ENCODE peak calls at places on chromosomes 11 and 22, in eight cellular contexts. I, P, S, F, H, J, E and Z are unnamed samples.

GRCh38 chr11:129302386-129303101 is 73.1 kb upstream of the BARX2 start:
- DNase-seq in H (no peak), S (no peak), P (no peak), J (no peak), I (no peak), F (no peak), E (no peak), Z (no peak)

GRCh38 chr22:30675436-30675835 is 7.8 kb upstream of the DUSP18 start:
- DNase-seq in H (no peak), P (no peak), I (no peak), S (no peak), F (no peak), J (no peak), E (no peak), Z (no peak)

GRCh38 chr22:30863161-30863833 is 105.3 kb downstream of the MORC2 start:
- DNase-seq in F (no peak), P (no peak), H (peak; percentile 23), I (peak; percentile 50), S (peak; percentile 69), J (peak; percentile 17), E (no peak), Z (peak; percentile 44)

GRCh38 chr22:42697542-42698013 is 23.1 kb downstream of the A4GALT start:
- DNase-seq in I (peak; percentile 84), P (no peak), S (peak; percentile 79), H (peak; percentile 77), E (peak; percentile 74), J (peak; percentile 93), F (peak; percentile 97), Z (peak; percentile 85)

GRCh38 chr11:70016666-70017347 is 61.3 kb upstream of the ANO1 start:
- DNase-seq in S (no peak), F (no peak), E (peak; percentile 60), P (no peak), H (peak; percentile 90), J (no peak), I (peak; percentile 94), Z (no peak)

GRCh38 chr11:33116535-33116934 is 44.7 kb downstream of the CSTF3 start:
- DNase-seq in F (no peak), H (peak; percentile 37), S (peak; percentile 18), I (peak; percentile 41), J (no peak), E (peak; percentile 15), P (no peak), Z (no peak)

GRCh38 chr22:39634530-39635399 is 64.2 kb downstream of the CACNA1I start:
- DNase-seq in S (peak; percentile 72), H (peak; percentile 83), I (peak; percentile 88), F (no peak), P (no peak), J (no peak), E (peak; percentile 71), Z (no peak)

GRCh38 chr22:45317551-45318167 is 7.9 kb downstream of the FAM118A start:
- DNase-seq in I (peak; percentile 68), H (peak; percentile 53), S (peak; percentile 36), J (peak; percentile 69), F (peak; percentile 74), E (peak; percentile 62), P (no peak), Z (peak; percentile 96)

GRCh38 chr11:69721745-69722144 is 17.9 kb upstream of the FGF19 start:
- DNase-seq in I (no peak), P (no peak), H (no peak), J (no peak), E (no peak), F (no peak), S (no peak), Z (no peak)

GRCh38 chr11:111905391-111905790 is 6.2 kb downstream of the CRYAB start:
- DNase-seq in S (no peak), I (no peak), H (no peak), J (peak; percentile 40), E (no peak), P (no peak), F (no peak), Z (no peak)

GRCh38 chr22:30249049-30250038 is 2.8 kb upstream of the LIF start:
- DNase-seq in I (no peak), H (no peak), J (peak; percentile 65), E (no peak), P (no peak), S (peak; percentile 67), F (peak; percentile 74), Z (peak; percentile 49)

GRCh38 chr11:67626970-67627369 is 2.8 kb downstream of the NUDT8 start:
- DNase-seq in E (no peak), J (no peak), P (no peak), I (no peak), S (no peak), F (peak; percentile 37), H (no peak), Z (no peak)

GRCh38 chr11:126166413-126166812 is 45.0 kb downstream of the RPUSD4 start:
- DNase-seq in F (no peak), J (no peak), P (no peak), E (no peak), S (no peak), I (no peak), H (no peak), Z (no peak)

GRCh38 chr11:57213282-57214086 is 23.6 kb downstream of the APLNR start:
- DNase-seq in H (peak; percentile 56), P (no peak), I (peak; percentile 70), S (peak; percentile 40), J (no peak), F (no peak), E (no peak), Z (no peak)

GRCh38 chr11:19187101-19187500 is 14.7 kb downstream of the CSRP3 start:
- DNase-seq in F (no peak), P (no peak), J (no peak), E (no peak), H (peak; percentile 30), I (peak; percentile 41), S (no peak), Z (no peak)

GRCh38 chr22:30309981-30310672 is 16.6 kb downstream of the TBC1D10A start:
- DNase-seq in E (no peak), I (peak; percentile 65), P (peak; percentile 69), F (no peak), S (peak; percentile 68), J (no peak), H (peak; percentile 57), Z (peak; percentile 80)

DNA sequence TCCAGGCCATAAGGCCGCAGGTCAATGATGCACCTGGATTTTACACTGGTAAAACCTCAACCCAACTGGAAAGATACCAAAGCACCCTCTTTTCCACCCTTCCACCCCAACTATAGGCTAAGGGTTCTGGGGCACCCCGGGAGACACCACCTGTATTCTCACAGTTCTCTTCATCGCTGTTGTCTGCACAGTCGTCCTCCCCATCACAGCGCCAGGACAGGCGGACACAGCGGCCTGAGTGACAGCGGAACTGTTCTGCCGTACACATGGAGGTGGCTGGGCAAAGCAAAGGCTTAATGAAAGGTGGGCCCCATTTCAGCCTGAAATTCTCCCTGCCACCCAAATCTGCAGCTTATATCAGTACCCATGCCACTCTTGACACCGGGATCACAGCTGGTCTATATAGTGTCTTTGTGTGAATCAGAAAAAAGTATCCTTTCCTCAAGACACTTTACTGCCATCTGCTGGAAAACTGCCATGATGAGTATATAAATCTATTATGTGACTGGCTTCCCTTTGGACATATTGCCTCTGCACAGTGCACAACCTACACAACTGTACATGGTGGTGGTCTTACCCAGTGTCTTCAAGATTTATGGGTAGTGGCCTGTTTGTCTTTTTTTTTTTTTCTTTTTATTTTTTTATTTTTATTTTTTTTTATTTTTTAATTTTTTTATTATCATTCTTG is 21.5 kb downstream of the LRP4 start:
- DNase-seq in S (peak; percentile 74), P (no peak), J (no peak), F (no peak), E (no peak), H (no peak), I (peak; percentile 41), Z (no peak)
- TF ChIP-seq CTCF in S (peak; percentile 43), P (peak; percentile 12), J (no peak), F (no peak), E (no peak), H (peak; percentile 42), I (peak; percentile 6), Z (no peak)

GRCh38 chr11:119918356-119918755 is 189.4 kb upstream of the NECTIN1 start:
- DNase-seq in P (no peak), H (no peak), F (no peak), E (no peak), I (no peak), J (no peak), S (no peak), Z (no peak)

GRCh38 chr11:119919656-119920055 is 190.7 kb upstream of the NECTIN1 start:
- DNase-seq in E (no peak), H (no peak), I (no peak), S (no peak), P (no peak), F (no peak), J (no peak), Z (no peak)

GRCh38 chr11:119916568-119916967 is 187.6 kb upstream of the NECTIN1 start:
- DNase-seq in I (no peak), S (no peak), E (no peak), H (no peak), J (no peak), F (no peak), P (no peak), Z (no peak)

GRCh38 chr11:119920666-119921065 is 191.7 kb upstream of the NECTIN1 start:
- DNase-seq in E (no peak), S (no peak), J (no peak), H (no peak), P (no peak), F (no peak), I (no peak), Z (no peak)

GRCh38 chr11:119921571-119921970 is 192.6 kb upstream of the NECTIN1 start:
- DNase-seq in H (no peak), E (no peak), J (no peak), F (no peak), I (no peak), P (no peak), S (no peak), Z (no peak)
- H3K4me3 ChIP-seq in H (no peak overlapping the region), E (no peak overlapping the region), J (no peak overlapping the region), F (no peak overlapping the region), I (no peak overlapping the region), P (no peak overlapping the region), S (no peak overlapping the region), Z (no peak overlapping the region)

GRCh38 chr11:914747-915493 is 4.3 kb upstream of the CHID1 start:
- DNase-seq in P (peak; percentile 79), J (peak; percentile 60), F (peak; percentile 80), S (no peak), H (no peak), E (no peak), I (no peak), Z (peak; percentile 84)

GRCh38 chr11:913043-913442 is 2.4 kb upstream of the CHID1 start:
- DNase-seq in E (no peak), P (no peak), I (no peak), H (no peak), S (no peak), J (no peak), F (no peak), Z (no peak)

GRCh38 chr11:911890-912219 is 1.2 kb upstream of the CHID1 start:
- DNase-seq in E (no peak), I (no peak), F (no peak), S (no peak), H (no peak), P (no peak), J (no peak), Z (no peak)

GRCh38 chr11:912266-912665 is 1.7 kb upstream of the CHID1 start:
- DNase-seq in E (no peak), H (no peak), F (no peak), P (no peak), J (no peak), I (no peak), S (no peak), Z (no peak)

GRCh38 chr11:914204-914603 is 3.6 kb upstream of the CHID1 start:
- DNase-seq in P (no peak), I (no peak), J (no peak), S (no peak), E (no peak), F (no peak), H (no peak), Z (no peak)
- H3K27ac ChIP-seq in P (peak overlapping the region; percentile 41), I (no peak overlapping the region), J (peak overlapping the region; percentile 76), S (no peak overlapping the region), E (no peak overlapping the region), F (no peak overlapping the region), H (no peak overlapping the region), Z (no peak overlapping the region)

GRCh38 chr11:107009190-107009589 is 9.1 kb downstream of the GUCY1A2 start:
- DNase-seq in S (no peak), I (no peak), P (no peak), E (no peak), H (no peak), J (no peak), F (no peak), Z (no peak)
- TF ChIP-seq CTCF in S (no peak), I (no peak), P (no peak), E (no peak), H (no peak), J (no peak), F (no peak), Z (no peak)